ENCODE peak calls at places on chromosomes 16 and 17, in five cellular contexts. S is GM12878, P is HCT116, Y is HepG2, U is K562. O is an unnamed sample.

GRCh38 chr16:81204794-81205680 is 33.5 kb upstream of the BCO1 start:
- DNase-seq in S (peak), U (peak), Y (peak), P (peak), O (no peak)

GRCh38 chr16:65534121-65534528 is 412.3 kb upstream of the CDH11 start:
- DNase-seq in Y (no peak), P (no peak), U (no peak), S (no peak), O (no peak)

GRCh38 chr17:34424814-34425490 is 61.9 kb upstream of the CCL1 start:
- DNase-seq in U (no peak), P (no peak), Y (no peak), S (no peak), O (peak)

GRCh38 chr17:71118039-71118438 is 948.7 kb downstream of the KCNJ2 start:
- DNase-seq in P (peak), Y (no peak), U (no peak), S (no peak), O (no peak)

GRCh38 chr16:78762222-78762621 is 662.8 kb downstream of the WWOX start:
- DNase-seq in S (no peak), P (no peak), Y (no peak), U (no peak), O (no peak)

GRCh38 chr16:52450906-52451305 is 96.0 kb downstream of the TOX3 start:
- DNase-seq in P (no peak), Y (no peak), U (no peak), S (no peak), O (no peak)

GRCh38 chr17:30352247-30352814 is 18.5 kb upstream of the TMIGD1 start:
- DNase-seq in P (no peak), Y (peak), S (no peak), U (no peak), O (no peak)

GRCh38 chr17:27893834-27894503 is 804 bp upstream of the LYRM9 start:
- DNase-seq in P (no peak), S (no peak), Y (no peak), U (no peak), O (no peak)

GRCh38 chr17:77885678-77886386 is 72.7 kb upstream of the TNRC6C start:
- DNase-seq in Y (no peak), U (no peak), P (no peak), S (no peak), O (no peak)

GRCh38 chr16:22206847-22207714 is 1.0 kb downstream of the EEF2K start:
- DNase-seq in Y (no peak), P (no peak), U (peak), S (peak), O (no peak)

GRCh38 chr17:47704781-47705180 is 10.8 kb downstream of the TBKBP1 start:
- DNase-seq in Y (no peak), U (no peak), S (no peak), P (no peak), O (no peak)

GRCh38 chr17:58487589-58488427 is at the start of gene HSF5:
- DNase-seq in S (no peak), P (no peak), Y (no peak), U (no peak), O (peak)

GRCh38 chr16:30122621-30123160 is 329 bp downstream of the MAPK3 start:
- DNase-seq in S (no peak), P (no peak), U (no peak), Y (no peak), O (no peak)

GRCh38 chr16:12470311-12471229 is 333.1 kb downstream of the CPPED1 start:
- DNase-seq in P (no peak), U (no peak), S (no peak), Y (no peak), O (no peak)

GRCh38 chr17:57873261-57874057 is 23.6 kb upstream of the MRPS23 start:
- DNase-seq in U (no peak), S (no peak), P (no peak), Y (no peak), O (no peak)

GRCh38 chr16:11256657-11257130 is 690 bp upstream of the SOCS1 start:
- DNase-seq in U (no peak), Y (no peak), P (no peak), S (no peak), O (no peak)

GRCh38 chr17:44901323-44901965 is 2.2 kb upstream of the EFTUD2 start:
- DNase-seq in S (no peak), P (no peak), Y (no peak), U (no peak), O (no peak)

GRCh38 chr16:25464058-25464457 is 206.4 kb upstream of the ZKSCAN2 start:
- DNase-seq in Y (no peak), P (no peak), S (no peak), U (no peak), O (no peak)

GRCh38 chr16:11783319-11784047 is 13.6 kb downstream of the ZC3H7A start:
- DNase-seq in U (peak), S (peak), Y (no peak), P (no peak), O (no peak)

GRCh38 chr17:61862105-61862574 is 1.2 kb downstream of the BRIP1 start:
- DNase-seq in P (no peak), S (no peak), U (peak), Y (peak), O (no peak)

GRCh38 chr17:59366773-59367656 is 35.6 kb downstream of the YPEL2 start:
- DNase-seq in Y (peak), U (no peak), S (no peak), P (no peak), O (no peak)

GRCh38 chr17:68602267-68602644 is 1.1 kb upstream of the FAM20A start:
- DNase-seq in Y (no peak), U (no peak), P (no peak), S (no peak), O (no peak)

GRCh38 chr17:75778861-75779249 is 5.8 kb upstream of the UNK start:
- DNase-seq in U (no peak), P (no peak), S (no peak), Y (peak), O (no peak)

GRCh38 chr16:73326770-73327470 is 279.0 kb upstream of the ZFHX3 start:
- DNase-seq in P (no peak), S (no peak), U (no peak), Y (peak), O (no peak)

GRCh38 chr17:72271603-72272002 is 150.8 kb downstream of the SOX9 start:
- DNase-seq in S (no peak), U (no peak), P (no peak), Y (no peak), O (no peak)

GRCh38 chr16:86876499-86876898 is 298.1 kb downstream of the FOXL1 start:
- DNase-seq in P (no peak), U (no peak), Y (no peak), S (no peak), O (no peak)

GRCh38 chr17:78600181-78600651 is 23.0 kb upstream of the DNAH17 start:
- DNase-seq in U (no peak), S (no peak), P (no peak), Y (no peak), O (no peak)

GRCh38 chr17:1047177-1047885 is 50.4 kb downstream of the TIMM22 start:
- DNase-seq in U (no peak), S (no peak), P (no peak), Y (no peak), O (no peak)

GRCh38 chr17:64457156-64457555 is 8.2 kb downstream of the MILR1 start:
- DNase-seq in Y (no peak), U (no peak), S (no peak), P (no peak), O (no peak)

GRCh38 chr17:828761-829160 is 46.6 kb downstream of the MRM3 start:
- DNase-seq in S (no peak), P (no peak), U (no peak), Y (no peak), O (no peak)

GRCh38 chr16:84844561-84845495 is 25.0 kb downstream of the CRISPLD2 start:
- DNase-seq in U (no peak), S (no peak), P (no peak), Y (no peak), O (peak)

GRCh38 chr16:48523415-48524204 is 86.4 kb downstream of the N4BP1 start:
- DNase-seq in P (no peak), U (no peak), S (no peak), Y (no peak), O (no peak)

GRCh38 chr17:29079887-29080286 is 36.9 kb downstream of the PIPOX start:
- DNase-seq in Y (no peak), U (no peak), S (no peak), P (no peak), O (no peak)
- TF ChIP-seq YY1 in Y (no peak), U (no peak), S (no peak), P (no peak), O (no peak)

GRCh38 chr17:81538651-81539570 is 10.7 kb downstream of the FSCN2 start:
- DNase-seq in P (no peak), U (no peak), Y (no peak), S (no peak), O (no peak)

GRCh38 chr17:81535480-81536298 is 7.5 kb downstream of the FSCN2 start:
- DNase-seq in U (no peak), S (no peak), P (no peak), Y (no peak), O (no peak)

GRCh38 chr17:81536299-81537290 is 8.4 kb downstream of the FSCN2 start:
- DNase-seq in U (no peak), Y (no peak), S (no peak), P (no peak), O (peak)

GRCh38 chr17:81537856-81538555 is 9.8 kb downstream of the FSCN2 start:
- DNase-seq in U (no peak), P (no peak), Y (no peak), S (no peak), O (no peak)

DNA sequence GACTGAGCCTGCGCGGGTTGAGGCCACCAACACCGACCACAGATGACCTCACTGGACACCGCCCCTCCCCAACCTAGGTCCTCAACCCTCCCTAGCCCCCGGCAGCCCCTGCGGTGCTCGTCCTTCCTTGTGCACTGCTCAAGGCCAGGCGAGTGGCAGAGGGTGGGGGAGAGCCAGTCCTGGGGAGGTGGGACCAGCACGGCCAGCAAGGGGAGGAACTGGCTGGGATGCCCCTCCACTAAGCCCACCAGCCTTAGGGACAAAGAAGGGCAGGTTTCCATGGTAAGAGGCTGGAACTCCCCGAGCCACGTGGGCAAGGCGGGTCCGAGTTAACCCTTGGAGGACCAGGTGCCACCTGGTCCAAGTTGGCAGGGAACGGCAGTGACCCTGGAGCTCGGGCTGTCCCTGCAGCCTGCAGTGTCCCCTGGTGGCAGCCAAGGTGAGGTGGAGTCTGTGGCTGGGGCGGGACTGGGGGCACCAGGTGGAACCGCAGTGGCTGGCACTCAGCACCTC is 9.2 kb downstream of the FSCN2 start:
- DNase-seq in Y (no peak), P (peak), U (no peak), S (no peak), O (peak)
- TF ChIP-seq EZH2 in Y (no peak), P (no peak), U (no peak), S (no peak), O (no peak)

DNA sequence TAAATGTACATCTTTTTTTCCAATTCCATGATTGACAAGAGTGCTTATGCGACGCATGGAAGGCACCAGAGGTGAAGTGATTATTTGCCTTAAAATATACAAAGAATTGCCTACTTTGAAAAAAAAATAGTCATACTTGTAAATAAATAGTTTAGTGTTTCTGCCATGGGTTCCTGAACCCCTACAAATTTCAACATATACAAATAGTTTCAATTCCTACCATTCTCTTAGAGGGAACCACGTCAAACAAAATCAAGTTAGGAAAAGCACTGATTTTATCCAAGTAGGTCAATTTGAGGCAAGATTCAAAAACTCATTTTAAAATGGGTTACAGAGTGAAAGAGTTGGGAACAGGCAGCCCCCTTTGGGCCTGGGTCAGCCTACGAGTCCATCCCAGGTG is 11.7 kb downstream of the CMTM3 start:
- DNase-seq in U (no peak), Y (no peak), S (no peak), P (no peak), O (no peak)
- TF ChIP-seq YY1 in U (no peak), Y (no peak), S (no peak), P (no peak), O (no peak)

GRCh38 chr17:52383493-52384100 is 225.1 kb upstream of the CA10 start:
- DNase-seq in S (no peak), Y (peak), U (peak), P (peak), O (peak)

GRCh38 chr17:52388941-52389340 is 230.4 kb upstream of the CA10 start:
- DNase-seq in P (no peak), U (no peak), S (no peak), Y (no peak), O (no peak)

GRCh38 chr17:52389632-52390031 is 231.1 kb upstream of the CA10 start:
- DNase-seq in S (no peak), U (no peak), P (no peak), Y (no peak), O (no peak)

GRCh38 chr17:52390422-52390821 is 231.9 kb upstream of the CA10 start:
- DNase-seq in P (no peak), S (no peak), U (no peak), Y (no peak), O (no peak)

GRCh38 chr17:52384695-52385094 is 226.2 kb upstream of the CA10 start:
- DNase-seq in S (no peak), P (no peak), Y (no peak), U (no peak), O (no peak)
- TF ChIP-seq EZH2 in S (no peak), P (no peak), Y (no peak), U (no peak), O (no peak)

GRCh38 chr16:54687043-54687655 is 243.5 kb upstream of the IRX5 start:
- DNase-seq in P (no peak), U (no peak), Y (no peak), S (no peak), O (no peak)
- TF ChIP-seq YY1 in P (no peak), U (no peak), Y (no peak), S (no peak), O (no peak)

DNA sequence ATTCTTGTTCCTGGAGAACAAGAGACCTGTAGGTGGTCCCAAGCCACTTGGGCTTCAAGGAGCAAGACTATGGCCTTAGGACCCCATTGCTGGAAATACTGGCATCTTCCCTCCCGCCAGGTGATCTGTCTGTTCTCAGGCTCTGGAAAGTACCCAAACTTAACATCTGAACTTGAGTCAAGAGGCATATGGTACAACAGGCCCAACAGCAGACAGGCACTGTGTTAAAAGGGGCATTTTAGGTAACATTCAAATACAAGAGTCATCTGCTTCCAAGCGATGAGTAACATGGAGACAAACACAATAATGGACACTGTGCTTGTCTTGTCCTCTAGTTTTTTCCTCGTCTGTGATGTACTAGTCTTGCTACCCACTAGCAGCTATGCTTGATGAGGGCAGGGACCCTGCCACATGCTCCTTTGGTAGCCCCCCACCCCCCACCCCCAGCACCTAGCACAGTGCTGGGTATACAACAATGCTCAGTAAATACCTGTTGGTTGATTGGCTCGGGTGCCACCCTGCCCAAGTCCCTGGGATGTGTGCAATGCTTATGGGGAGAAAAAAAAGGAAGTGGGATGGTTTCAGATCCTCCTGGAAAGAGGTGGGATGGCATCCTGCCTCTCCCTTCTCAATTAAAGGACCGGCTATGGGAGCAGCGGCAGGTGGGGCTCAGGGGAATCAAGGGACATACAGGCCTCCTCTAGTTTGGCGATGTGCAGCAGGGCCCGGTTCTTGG is 19.4 kb downstream of the CSF3 start:
- DNase-seq in S (no peak), P (no peak), U (no peak), Y (no peak), O (no peak)
- TF ChIP-seq EZH2 in S (no peak), P (no peak), U (no peak), Y (no peak), O (no peak)

GRCh38 chr16:946048-946395 is 24.8 kb downstream of the LMF1 start:
- DNase-seq in P (no peak), Y (no peak), U (no peak), S (no peak), O (no peak)
- TF ChIP-seq YY1 in P (no peak), Y (no peak), U (no peak), S (no peak), O (no peak)

GRCh38 chr17:66841328-66841727 is 6.4 kb downstream of the CACNG5 start:
- DNase-seq in Y (no peak), S (no peak), U (no peak), P (no peak), O (no peak)

GRCh38 chr17:66840061-66840460 is 5.1 kb downstream of the CACNG5 start:
- DNase-seq in U (no peak), P (no peak), Y (no peak), S (no peak), O (no peak)

GRCh38 chr17:66837883-66838665 is 3.2 kb downstream of the CACNG5 start:
- DNase-seq in Y (no peak), U (no peak), P (no peak), S (no peak), O (no peak)

GRCh38 chr17:66841744-66842143 is 6.8 kb downstream of the CACNG5 start:
- DNase-seq in U (no peak), S (no peak), P (no peak), Y (no peak), O (no peak)

GRCh38 chr17:66839616-66840015 is 4.7 kb downstream of the CACNG5 start:
- DNase-seq in Y (no peak), P (no peak), U (no peak), S (no peak), O (no peak)
- TF ChIP-seq EZH2 in Y (no peak), P (no peak), U (no peak), S (no peak), O (no peak)

O was measured in H1.